ENCODE peak calls at places on chromosomes 12 and 14, in six cellular contexts. F is astrocyte, O is right lobe of liver, J is testis, W is breast epithelium, C is fibroblast of lung. D is an unnamed sample. For H3K4me1, the result is how much of the 10 kb centered on the place peaks cover.

GRCh38 chr12:82089369-82090121 is 268.6 kb downstream of the CCDC59 start:
- DNase-seq in F (no peak), O (no peak), J (no peak), W (no peak), C (no peak), D (no peak)

GRCh38 chr12:100555722-100556121 is 17.8 kb upstream of the GAS2L3 start:
- DNase-seq in F (no peak), O (no peak), J (no peak), W (no peak), C (peak), D (no peak)

GRCh38 chr12:89424846-89425245 is 72.5 kb upstream of the DUSP6 start:
- DNase-seq in F (no peak), O (no peak), J (no peak), W (no peak), C (no peak), D (no peak)

GRCh38 chr14:90060965-90061848 is 587 bp upstream of the KCNK13 start:
- DNase-seq in F (no peak), O (peak), J (peak), W (no peak), C (no peak), D (peak)

GRCh38 chr14:97212399-97212798 is 415.2 kb downstream of the VRK1 start:
- DNase-seq in F (no peak), O (no peak), J (no peak), W (no peak), C (no peak), D (no peak)

GRCh38 chr14:69574266-69574953 is at the start of gene CCDC177:
- DNase-seq in F (no peak), O (peak), J (peak), W (peak), C (peak), D (peak)

GRCh38 chr14:101428409-101428808 is 132.9 kb upstream of the DIO3 start:
- DNase-seq in F (no peak), O (no peak), J (no peak), W (no peak), C (no peak), D (no peak)

GRCh38 chr12:76518699-76519098 is 40.9 kb downstream of the OSBPL8 start:
- DNase-seq in F (no peak), O (no peak), J (no peak), W (no peak), C (no peak), D (no peak)

GRCh38 chr14:38073641-38074040 is 134.1 kb upstream of the SSTR1 start:
- DNase-seq in F (no peak), O (no peak), J (no peak), W (no peak), C (no peak), D (no peak)

GRCh38 chr12:64737539-64737938 is 21.7 kb downstream of the GNS start:
- DNase-seq in F (no peak), O (no peak), J (no peak), W (no peak), C (no peak), D (no peak)

GRCh38 chr12:11652351-11653040 is 3.0 kb downstream of the ETV6 start:
- DNase-seq in F (peak), O (no peak), J (peak), W (peak), C (peak), D (peak)

GRCh38 chr14:104087505-104087904 is 2.0 kb downstream of the ASPG start:
- DNase-seq in F (no peak), O (peak), J (no peak), W (no peak), C (no peak), D (no peak)

GRCh38 chr14:34554540-34555250 is 15.2 kb upstream of the EAPP start:
- DNase-seq in F (no peak), O (no peak), J (peak), W (no peak), C (peak), D (peak)

GRCh38 chr12:29589852-29590251 is 92.4 kb upstream of the OVCH1 start:
- DNase-seq in F (no peak), O (no peak), J (no peak), W (no peak), C (peak), D (no peak)

GRCh38 chr12:29593001-29593400 is 95.5 kb upstream of the OVCH1 start:
- DNase-seq in F (no peak), O (no peak), J (no peak), W (no peak), C (no peak), D (no peak)

GRCh38 chr12:29595071-29595755 is 97.7 kb upstream of the OVCH1 start:
- DNase-seq in F (no peak), O (peak), J (no peak), W (no peak), C (no peak), D (no peak)

GRCh38 chr12:29589271-29589670 is 91.8 kb upstream of the OVCH1 start:
- DNase-seq in F (peak), O (no peak), J (no peak), W (no peak), C (peak), D (no peak)

GRCh38 chr12:29591140-29592020 is 93.9 kb upstream of the OVCH1 start:
- DNase-seq in F (no peak), O (no peak), J (peak), W (no peak), C (peak), D (peak)
- TF ChIP-seq CTCF in F (peak), O (peak), J (peak), W (peak), C (peak), D (peak)

GRCh38 chr14:85732031-85732430 is 202.1 kb downstream of the FLRT2 start:
- DNase-seq in F (no peak), O (no peak), J (no peak), W (no peak), C (no peak), D (no peak)
- H3K4me3 ChIP-seq in F (no peak), O (no peak), J (no peak), W (no peak), C (no peak), D (no peak)

DNA sequence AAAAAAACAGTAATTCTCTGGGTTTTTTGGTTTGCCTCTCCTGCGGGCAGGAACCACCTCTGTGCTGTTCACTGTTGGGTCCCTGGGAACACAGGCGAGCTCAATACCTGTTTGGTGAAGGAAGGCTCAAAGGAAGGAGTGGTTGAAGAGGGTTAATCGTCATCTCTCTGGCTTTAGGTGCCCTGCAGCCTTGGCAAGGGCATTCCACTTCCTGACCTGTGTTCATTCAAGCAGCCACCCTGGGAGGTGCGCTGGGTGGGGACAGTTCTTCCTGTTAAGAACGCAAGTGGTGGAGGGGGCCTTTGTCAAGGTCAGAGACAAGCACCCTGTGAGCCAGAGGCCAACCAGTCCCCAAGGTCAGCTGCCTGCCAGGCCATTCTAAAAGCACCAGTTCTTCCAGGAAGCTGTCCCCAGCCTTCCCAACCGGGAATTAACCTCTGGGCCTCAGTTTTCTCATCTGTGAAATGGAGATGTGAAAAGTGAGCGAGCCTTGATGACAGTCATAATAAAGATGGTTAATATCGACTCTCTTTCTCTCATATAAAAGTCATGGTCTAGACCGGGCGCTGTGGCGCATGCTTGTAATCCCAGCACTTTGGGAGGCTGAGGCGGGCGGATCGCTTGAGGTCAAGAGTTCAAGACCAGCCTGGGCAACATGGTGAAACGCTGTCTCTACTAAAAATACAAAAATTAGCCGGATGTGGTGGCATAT is 6.3 kb downstream of the RHOF start:
- DNase-seq in F (no peak), O (no peak), J (no peak), W (no peak), C (no peak), D (peak)
- H3K4me1 ChIP-seq in F (under half), O (under half), J (under half), W (under half), C (under half), D (under half)

DNA sequence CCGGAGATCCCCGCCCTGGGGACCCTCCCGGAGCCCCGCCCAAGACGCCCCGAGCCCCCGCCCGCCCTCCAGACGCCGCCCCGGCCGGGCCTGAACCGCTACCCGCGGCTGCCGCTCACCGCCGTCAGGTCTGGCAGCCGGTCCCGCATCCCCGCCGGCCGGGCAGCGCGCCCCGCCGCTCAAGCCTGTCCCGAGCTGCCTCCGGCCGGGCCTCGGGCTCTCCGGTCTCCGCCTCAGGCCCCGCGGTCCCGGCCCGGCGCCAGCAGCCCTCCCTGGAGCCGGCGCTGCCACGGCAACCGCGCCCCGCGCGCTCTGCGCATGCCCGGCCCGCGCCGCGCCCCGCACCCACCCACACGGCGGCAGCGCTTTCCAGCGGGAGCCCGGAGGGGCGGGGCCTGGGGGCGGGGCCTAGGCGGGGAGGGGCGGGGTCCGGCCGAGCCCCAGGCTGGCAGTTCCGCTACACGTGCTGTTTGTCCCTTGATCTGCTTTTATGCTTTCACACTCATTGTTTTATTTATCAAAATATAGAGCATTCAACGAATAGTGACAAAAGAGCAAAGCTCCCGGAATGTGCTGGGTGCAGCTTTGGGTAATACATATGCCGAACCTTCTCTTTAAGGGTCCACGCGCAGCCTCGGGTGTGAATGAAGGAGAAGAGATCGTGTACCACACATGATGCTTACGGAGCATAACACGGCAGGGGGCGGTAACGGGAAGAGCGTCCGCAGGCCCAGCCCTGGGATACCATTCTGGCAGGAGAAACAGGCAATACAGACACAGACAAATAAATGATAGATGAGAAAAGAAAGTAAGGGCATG is at the start of gene STX2:
- DNase-seq in F (peak), O (peak), J (peak), W (peak), C (peak), D (peak)
- TF ChIP-seq CTCF in F (no peak), O (peak), J (no peak), W (no peak), C (peak), D (no peak)

GRCh38 chr14:36275741-36276140 is 44.7 kb downstream of the MBIP start:
- DNase-seq in F (no peak), O (no peak), J (no peak), W (no peak), C (no peak), D (peak)

GRCh38 chr14:36270191-36270590 is 50.2 kb downstream of the MBIP start:
- DNase-seq in F (no peak), O (no peak), J (no peak), W (no peak), C (no peak), D (no peak)

GRCh38 chr14:36268957-36269734 is 51.3 kb downstream of the MBIP start:
- DNase-seq in F (no peak), O (no peak), J (no peak), W (no peak), C (no peak), D (peak)

GRCh38 chr14:36271222-36271621 is 49.2 kb downstream of the MBIP start:
- DNase-seq in F (no peak), O (no peak), J (no peak), W (no peak), C (no peak), D (no peak)

GRCh38 chr14:36271939-36272907 is 48.2 kb downstream of the MBIP start:
- DNase-seq in F (peak), O (no peak), J (peak), W (no peak), C (peak), D (peak)
- H3K4me3 ChIP-seq in F (peak), O (no peak), J (no peak), W (peak), C (peak), D (peak)

DNA sequence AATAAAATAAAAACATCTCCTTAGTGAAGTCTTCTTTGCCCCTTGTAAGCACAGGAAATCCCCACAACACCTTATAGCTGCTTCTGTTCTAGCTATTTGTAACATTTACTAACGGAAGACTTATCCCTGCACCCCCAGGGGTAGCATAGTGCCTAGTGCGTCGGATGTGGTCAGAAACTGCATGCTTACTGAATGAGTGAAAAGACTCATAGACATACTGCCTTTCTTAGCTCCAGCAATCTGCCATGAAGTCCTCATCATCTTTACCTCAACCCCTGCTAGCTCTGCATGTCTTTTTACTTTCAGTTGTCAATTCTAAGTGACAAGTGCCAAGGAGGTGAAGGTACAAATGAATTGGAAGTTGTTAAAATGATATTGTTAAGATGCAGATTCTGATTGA is 12.9 kb downstream of the RIOX1 start:
- DNase-seq in F (peak), O (no peak), J (no peak), W (no peak), C (peak), D (no peak)
- H3K4me1 ChIP-seq in F (under half), O (under half), J (under half), W (under half), C (under half), D (under half)

DNA sequence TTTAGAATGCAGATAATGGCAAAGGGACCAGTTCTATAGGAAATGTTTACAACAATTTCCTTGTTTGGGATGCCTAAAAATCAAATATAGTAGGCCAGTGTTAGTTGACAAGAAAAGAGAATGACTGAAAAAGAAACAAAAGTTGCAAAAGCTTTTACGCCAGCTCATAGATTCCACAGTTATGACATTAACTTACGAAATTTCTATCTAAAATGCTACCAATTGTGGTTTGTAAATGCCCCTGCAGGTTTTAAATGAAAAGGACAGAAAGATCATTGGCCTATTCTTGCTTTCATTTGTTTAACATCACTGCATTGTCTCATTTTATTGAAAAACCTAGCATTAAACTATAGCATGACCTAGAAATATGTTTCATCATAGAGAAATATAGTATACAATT is 345.8 kb downstream of the CCDC91 start:
- DNase-seq in F (peak), O (no peak), J (no peak), W (no peak), C (peak), D (no peak)
- TF ChIP-seq CTCF in F (no peak), O (no peak), J (no peak), W (no peak), C (peak), D (no peak)

GRCh38 chr14:76551116-76551515 is 175.2 kb downstream of the ESRRB start:
- DNase-seq in F (no peak), O (no peak), J (no peak), W (no peak), C (no peak), D (no peak)
- H3K4me3 ChIP-seq in F (no peak), O (no peak), J (no peak), W (no peak), C (no peak), D (no peak)

DNA sequence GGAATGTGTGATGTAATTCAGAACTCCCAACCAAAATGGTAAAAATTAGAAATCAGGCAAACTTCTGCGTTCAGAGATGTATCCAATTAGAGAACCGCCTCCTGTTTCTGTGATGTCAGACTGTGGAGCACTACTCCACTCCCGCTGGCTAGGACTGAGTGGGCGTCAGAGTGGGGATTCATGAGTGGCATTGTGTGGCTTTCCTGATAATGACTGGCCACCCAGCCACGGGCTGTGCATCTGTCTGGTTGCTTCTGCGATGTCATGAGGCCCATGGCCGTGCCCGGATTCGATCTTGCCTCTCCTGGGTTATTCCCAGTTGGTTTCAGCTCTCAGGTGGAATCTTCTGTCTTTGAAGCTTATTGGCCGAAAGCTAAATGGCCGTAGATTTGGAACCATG is 87.1 kb upstream of the KCNA1 start:
- DNase-seq in F (no peak), O (no peak), J (no peak), W (no peak), C (no peak), D (no peak)
- H3K4me1 ChIP-seq in F (under half), O (under half), J (under half), W (under half), C (under half), D (under half)

GRCh38 chr14:87055007-87055406 is 938.0 kb downstream of the GALC start:
- DNase-seq in F (no peak), O (no peak), J (no peak), W (no peak), C (no peak), D (no peak)

GRCh38 chr14:87052646-87053225 is 940.2 kb downstream of the GALC start:
- DNase-seq in F (no peak), O (no peak), J (no peak), W (no peak), C (no peak), D (no peak)

GRCh38 chr14:87046960-87047359 is 946.0 kb downstream of the GALC start:
- DNase-seq in F (no peak), O (no peak), J (no peak), W (no peak), C (no peak), D (no peak)

GRCh38 chr14:87045956-87046355 is 947.0 kb downstream of the GALC start:
- DNase-seq in F (no peak), O (no peak), J (no peak), W (no peak), C (no peak), D (no peak)

DNA sequence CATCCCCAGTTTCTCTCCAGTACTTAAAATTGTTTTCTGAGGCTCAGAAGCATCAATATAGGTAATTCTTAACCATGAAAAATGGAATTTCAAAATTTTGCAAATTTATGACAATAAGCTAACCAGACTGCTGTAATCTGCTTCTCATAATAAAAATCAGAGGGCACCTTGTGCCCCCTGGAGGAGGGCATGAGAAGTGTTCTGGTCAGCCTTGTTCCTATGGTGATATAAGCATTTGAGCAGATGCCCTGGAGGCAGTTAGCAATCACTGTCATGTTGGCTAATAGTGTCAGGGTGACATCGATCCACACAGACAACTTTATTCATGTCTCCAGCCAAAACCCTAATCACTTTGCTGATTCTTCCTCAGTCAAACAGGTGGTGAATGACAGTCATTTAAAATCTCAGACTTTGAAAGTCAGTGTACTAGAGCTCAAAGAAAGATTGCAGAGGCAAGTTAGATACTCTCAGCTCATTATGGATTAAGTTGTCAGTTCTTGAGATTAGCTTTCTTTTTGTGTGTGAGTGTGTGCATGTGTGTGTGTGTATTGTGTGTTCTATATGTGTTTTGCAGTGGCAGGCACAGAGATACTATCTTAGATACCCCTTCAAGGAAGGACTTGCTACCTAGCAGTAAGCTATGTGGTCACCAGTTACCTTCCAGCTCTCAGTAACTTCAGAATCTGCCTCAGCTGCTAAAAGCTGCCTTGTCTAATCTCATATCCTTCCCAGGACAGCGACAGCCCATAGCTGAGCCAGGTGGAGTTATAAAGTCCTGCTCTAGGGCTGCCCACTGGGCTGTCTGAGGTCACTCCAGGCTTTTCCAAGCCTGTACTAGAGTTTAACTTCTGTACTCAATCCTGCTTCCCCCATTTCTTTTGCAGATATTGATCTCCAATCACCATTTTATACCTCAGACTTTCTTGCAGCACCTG is 942.8 kb downstream of the GALC start:
- DNase-seq in F (no peak), O (no peak), J (peak), W (no peak), C (peak), D (no peak)
- TF ChIP-seq CTCF in F (peak), O (peak), J (peak), W (no peak), C (peak), D (no peak)